ENCODE peak calls at places on chromosome 17, in six cellular contexts. F, T, R, H, N and X are unnamed samples.

GRCh38 chr17:45368661-45369060 is 51.8 kb upstream of the MAP3K14 start:
- DNase-seq in F (peak; percentile 85), N (no peak), T (no peak), R (no peak), H (peak; percentile 85), X (no peak)

GRCh38 chr17:36849871-36850348 is 87.4 kb upstream of the LHX1 start:
- DNase-seq in F (peak; percentile 66), N (no peak), T (no peak), H (no peak), R (peak; percentile 92), X (no peak)

GRCh38 chr17:42519546-42520444 is 16.2 kb upstream of the NAGLU start:
- DNase-seq in F (peak; percentile 98), N (peak; percentile 87), H (peak; percentile 99), R (peak; percentile 95), T (peak; percentile 90), X (peak; percentile 89)

GRCh38 chr17:17191961-17192381 is 14.2 kb downstream of the PLD6 start:
- DNase-seq in N (no peak), F (peak; percentile 63), H (no peak), T (peak; percentile 29), R (no peak), X (no peak)

GRCh38 chr17:32913593-32913992 is 14.4 kb upstream of the TMEM98 start:
- DNase-seq in H (no peak), N (no peak), R (no peak), F (no peak), T (no peak), X (no peak)

GRCh38 chr17:73952136-73952497 is 251.4 kb upstream of the RPL38 start:
- DNase-seq in N (no peak), T (peak; percentile 61), F (no peak), H (no peak), R (no peak), X (no peak)

GRCh38 chr17:68943123-68943811 is 11.9 kb downstream of the ABCA8 start:
- DNase-seq in T (no peak), R (no peak), N (no peak), F (no peak), H (no peak), X (no peak)

GRCh38 chr17:42844761-42845555 is 578 bp downstream of the AOC2 start:
- DNase-seq in T (no peak), F (no peak), N (no peak), H (no peak), R (no peak), X (no peak)

GRCh38 chr17:77440571-77440981 is 299.8 kb downstream of the SEC14L1 start:
- DNase-seq in R (no peak), H (no peak), T (no peak), F (no peak), N (no peak), X (no peak)

GRCh38 chr17:72122668-72123495 is 2.1 kb downstream of the SOX9 start:
- DNase-seq in N (no peak), T (peak; percentile 46), H (no peak), R (no peak), F (peak; percentile 63), X (peak; percentile 45)

GRCh38 chr17:54945246-54945645 is 23.2 kb downstream of the COX11 start:
- DNase-seq in H (no peak), T (no peak), N (no peak), F (no peak), R (no peak), X (no peak)

GRCh38 chr17:40074871-40075215 is 12.1 kb downstream of the THRA start:
- DNase-seq in N (no peak), H (no peak), R (no peak), T (no peak), F (no peak), X (no peak)

GRCh38 chr17:41527076-41528023 is 758 bp downstream of the KRT19 start:
- DNase-seq in H (no peak), N (no peak), R (no peak), T (no peak), F (peak; percentile 56), X (no peak)

GRCh38 chr17:27634026-27634335 is 3.0 kb downstream of the LGALS9 start:
- DNase-seq in N (no peak), H (no peak), F (peak; percentile 64), R (no peak), T (no peak), X (no peak)

GRCh38 chr17:77535435-77535834 is 394.7 kb downstream of the SEC14L1 start:
- DNase-seq in R (peak; percentile 54), H (no peak), N (no peak), F (peak; percentile 49), T (no peak), X (no peak)

GRCh38 chr17:82050761-82051641 is 610 bp downstream of the RFNG start:
- DNase-seq in N (no peak), T (no peak), H (no peak), R (no peak), F (peak; percentile 29), X (no peak)

GRCh38 chr17:29368926-29369325 is 21.2 kb upstream of the TAOK1 start:
- DNase-seq in H (no peak), F (no peak), R (no peak), N (no peak), T (no peak), X (no peak)

GRCh38 chr17:75827291-75828050 is 16.7 kb downstream of the UNC13D start:
- DNase-seq in R (peak; percentile 72), F (peak; percentile 57), N (no peak), T (peak; percentile 76), H (no peak), X (no peak)

GRCh38 chr17:11814655-11815262 is 182.5 kb downstream of the ZNF18 start:
- DNase-seq in H (no peak), R (no peak), N (no peak), T (no peak), F (no peak), X (no peak)

GRCh38 chr17:8832711-8833352 is 33.7 kb upstream of the MFSD6L start:
- DNase-seq in F (no peak), R (no peak), H (no peak), T (no peak), N (no peak), X (no peak)